ENCODE peak calls at places on chromosome 5, in ten cellular contexts. F is gastrocnemius medialis, A is uterus, N is lower lobe of right lung, Z is heart left ventricle, C is HCT116, G is psoas muscle, D is Peyer's patch, P is cardiac muscle cell, B is IMR-90. X is an unnamed sample. For H3K36me3, the result is how much of the 10 kb centered on the place peaks cover.

GRCh38 chr5:54701179-54701578 is 183.6 kb downstream of the SNX18 start:
- DNase-seq in F (no peak), A (peak), N (peak), Z (no peak), C (peak), G (no peak), D (no peak), P (peak), B (peak), X (peak)

GRCh38 chr5:180785151-180785781 is 17.3 kb downstream of the MGAT1 start:
- DNase-seq in F (no peak), A (no peak), N (no peak), Z (no peak), C (no peak), G (no peak), D (peak), P (no peak), B (peak), X (peak)

GRCh38 chr5:41457094-41457493 is 53.3 kb downstream of the PLCXD3 start:
- DNase-seq in F (no peak), A (no peak), N (no peak), Z (peak), C (no peak), G (no peak), D (no peak), P (no peak), B (no peak), X (no peak)

GRCh38 chr5:121968910-121969607 is 7.3 kb downstream of the SRFBP1 start:
- DNase-seq in F (no peak), A (no peak), N (no peak), Z (no peak), C (peak), G (no peak), D (no peak), P (peak), B (peak), X (peak)

GRCh38 chr5:88602584-88602983 is 280.4 kb downstream of the MEF2C start:
- DNase-seq in F (no peak), A (no peak), N (no peak), Z (no peak), C (peak), G (no peak), D (no peak), P (no peak), B (no peak), X (no peak)

GRCh38 chr5:20974423-20974822 is 986.4 kb upstream of the CDH18 start:
- DNase-seq in F (no peak), A (no peak), N (no peak), Z (no peak), C (no peak), G (no peak), D (no peak), P (no peak), B (no peak), X (peak)

GRCh38 chr5:878125-878524 is 14.5 kb downstream of the BRD9 start:
- DNase-seq in F (no peak), A (no peak), N (no peak), Z (no peak), C (no peak), G (no peak), D (no peak), P (no peak), B (no peak), X (no peak)

GRCh38 chr5:45060686-45061085 is 251.9 kb downstream of the MRPS30 start:
- DNase-seq in F (no peak), A (no peak), N (no peak), Z (no peak), C (no peak), G (no peak), D (no peak), P (no peak), B (no peak), X (no peak)

GRCh38 chr5:148740966-148741742 is 85.3 kb upstream of the ADRB2 start:
- DNase-seq in F (peak), A (no peak), N (no peak), Z (no peak), C (peak), G (no peak), D (no peak), P (peak), B (peak), X (peak)

GRCh38 chr5:84032404-84032803 is 311.7 kb upstream of the HAPLN1 start:
- DNase-seq in F (no peak), A (no peak), N (no peak), Z (no peak), C (no peak), G (no peak), D (no peak), P (peak), B (peak), X (no peak)

GRCh38 chr5:166441-167372 is 24.6 kb upstream of the LRRC14B start:
- DNase-seq in F (no peak), A (no peak), N (peak), Z (no peak), C (no peak), G (peak), D (peak), P (no peak), B (no peak), X (no peak)

GRCh38 chr5:154972476-154973080 is 31.7 kb downstream of the MRPL22 start:
- DNase-seq in F (no peak), A (no peak), N (no peak), Z (peak), C (peak), G (no peak), D (no peak), P (peak), B (peak), X (peak)

GRCh38 chr5:168311061-168311566 is 19.7 kb downstream of the WWC1 start:
- DNase-seq in F (no peak), A (no peak), N (no peak), Z (no peak), C (no peak), G (no peak), D (no peak), P (no peak), B (no peak), X (no peak)

GRCh38 chr5:86337667-86338460 is 279.9 kb upstream of the COX7C start:
- DNase-seq in F (no peak), A (no peak), N (no peak), Z (no peak), C (no peak), G (no peak), D (no peak), P (no peak), B (no peak), X (no peak)

GRCh38 chr5:17317499-17317898 is 100.1 kb downstream of the BASP1 start:
- DNase-seq in F (no peak), A (no peak), N (no peak), Z (no peak), C (no peak), G (no peak), D (no peak), P (no peak), B (no peak), X (no peak)

GRCh38 chr5:169945831-169946261 is 34.4 kb downstream of the INSYN2B start:
- DNase-seq in F (no peak), A (no peak), N (peak), Z (peak), C (no peak), G (no peak), D (no peak), P (peak), B (peak), X (peak)

GRCh38 chr5:116415182-116415581 is 159.4 kb downstream of the SEMA6A start:
- DNase-seq in F (no peak), A (no peak), N (no peak), Z (no peak), C (no peak), G (no peak), D (no peak), P (no peak), B (no peak), X (no peak)

GRCh38 chr5:54905942-54906537 is 79.4 kb downstream of the ESM1 start:
- DNase-seq in F (no peak), A (peak), N (peak), Z (peak), C (peak), G (peak), D (no peak), P (peak), B (peak), X (peak)

GRCh38 chr5:80389575-80389974 is 18.3 kb upstream of the ZFYVE16 start:
- DNase-seq in F (peak), A (no peak), N (peak), Z (peak), C (no peak), G (peak), D (no peak), P (no peak), B (no peak), X (no peak)

GRCh38 chr5:134026521-134027202 is 21.9 kb upstream of the VDAC1 start:
- DNase-seq in F (peak), A (no peak), N (no peak), Z (no peak), C (peak), G (no peak), D (peak), P (peak), B (peak), X (peak)

DNA sequence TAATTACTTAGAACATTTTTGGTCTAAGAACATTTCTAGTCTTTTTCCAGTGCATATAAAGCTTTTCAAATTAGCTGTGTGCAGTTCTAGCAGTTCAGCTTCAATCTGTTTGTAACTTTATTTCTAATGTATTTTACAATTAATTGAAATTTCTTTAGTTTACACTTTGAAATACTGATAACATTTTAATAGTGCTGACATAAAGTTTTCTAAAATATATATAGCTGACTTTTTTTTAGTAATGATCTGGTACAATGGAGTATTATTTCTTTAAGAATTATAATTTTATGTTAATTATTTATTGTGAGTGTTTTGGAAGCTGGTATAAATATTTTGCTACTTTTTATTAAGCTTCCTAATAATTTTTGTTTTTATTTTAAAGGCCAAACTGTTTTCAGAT is 43.3 kb downstream of the CCNH start:
- DNase-seq in F (no peak), A (no peak), N (no peak), Z (no peak), C (no peak), G (no peak), D (no peak), P (no peak), B (no peak), X (no peak)
- H3K36me3 ChIP-seq in F (under half), A (under half), N (half or more), Z (half or more), C (under half), G (half or more), D (under half), P (under half), B (under half), X (under half)

GRCh38 chr5:158676642-158677489 is 422.9 kb downstream of the EBF1 start:
- DNase-seq in F (no peak), A (no peak), N (no peak), Z (no peak), C (no peak), G (no peak), D (no peak), P (no peak), B (no peak), X (no peak)
- TF ChIP-seq CTCF in F (no peak), A (no peak), N (no peak), Z (no peak), C (no peak), G (no peak), D (no peak), P (no peak), B (no peak), X (no peak)

GRCh38 chr5:132812949-132813598 is at the start of gene SOWAHA:
- DNase-seq in F (no peak), A (no peak), N (no peak), Z (no peak), C (no peak), G (no peak), D (peak), P (no peak), B (no peak), X (no peak)

GRCh38 chr5:132815454-132815853 is 2.4 kb downstream of the SOWAHA start:
- DNase-seq in F (no peak), A (no peak), N (no peak), Z (no peak), C (no peak), G (no peak), D (no peak), P (no peak), B (peak), X (no peak)

GRCh38 chr5:132816083-132816482 is 3.0 kb downstream of the SOWAHA start:
- DNase-seq in F (no peak), A (no peak), N (no peak), Z (no peak), C (no peak), G (no peak), D (no peak), P (no peak), B (no peak), X (no peak)

GRCh38 chr5:132813599-132814440 is 718 bp downstream of the SOWAHA start:
- DNase-seq in F (no peak), A (no peak), N (no peak), Z (no peak), C (no peak), G (no peak), D (peak), P (no peak), B (no peak), X (no peak)

DNA sequence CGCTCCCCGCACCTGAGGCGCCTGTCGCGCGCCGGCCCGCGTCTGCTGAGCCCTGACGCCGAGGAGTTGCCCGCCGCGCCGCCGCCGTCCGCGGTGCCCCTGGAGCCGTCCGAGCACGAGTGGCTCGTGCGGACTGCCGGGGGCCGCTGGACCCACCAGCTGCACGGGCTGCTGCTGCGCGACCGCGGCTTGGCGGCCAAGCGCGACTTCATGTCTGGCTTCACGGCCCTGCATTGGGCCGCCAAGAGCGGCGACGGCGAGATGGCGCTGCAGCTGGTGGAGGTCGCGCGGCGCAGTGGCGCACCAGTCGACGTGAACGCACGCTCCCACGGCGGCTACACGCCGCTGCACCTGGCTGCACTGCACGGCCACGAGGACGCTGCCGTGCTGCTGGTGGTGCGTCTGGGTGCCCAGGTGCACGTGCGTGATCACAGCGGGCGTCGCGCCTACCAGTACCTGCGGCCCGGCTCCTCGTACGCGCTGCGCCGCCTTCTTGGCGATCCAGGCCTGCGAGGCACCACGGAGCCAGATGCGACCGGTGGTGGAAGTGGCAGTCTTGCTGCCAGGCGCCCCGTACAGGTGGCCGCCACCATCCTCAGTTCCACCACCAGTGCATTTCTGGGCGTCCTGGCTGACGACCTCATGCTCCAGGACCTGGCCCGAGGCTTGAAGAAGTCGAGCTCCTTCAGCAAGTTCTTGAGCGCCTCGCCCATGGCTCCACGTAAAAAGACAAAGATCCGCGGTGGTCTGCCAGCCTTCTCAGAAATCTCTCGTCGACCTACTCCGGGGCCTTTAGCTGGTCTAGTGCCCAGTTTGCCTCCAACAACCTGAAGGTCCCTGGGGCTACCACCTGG is 1.6 kb downstream of the SOWAHA start:
- DNase-seq in F (no peak), A (no peak), N (no peak), Z (no peak), C (no peak), G (no peak), D (no peak), P (no peak), B (no peak), X (no peak)
- H3K4me3 ChIP-seq in F (peak), A (no peak), N (peak), Z (peak), C (no peak), G (peak), D (peak), P (no peak), B (no peak), X (peak)

DNA sequence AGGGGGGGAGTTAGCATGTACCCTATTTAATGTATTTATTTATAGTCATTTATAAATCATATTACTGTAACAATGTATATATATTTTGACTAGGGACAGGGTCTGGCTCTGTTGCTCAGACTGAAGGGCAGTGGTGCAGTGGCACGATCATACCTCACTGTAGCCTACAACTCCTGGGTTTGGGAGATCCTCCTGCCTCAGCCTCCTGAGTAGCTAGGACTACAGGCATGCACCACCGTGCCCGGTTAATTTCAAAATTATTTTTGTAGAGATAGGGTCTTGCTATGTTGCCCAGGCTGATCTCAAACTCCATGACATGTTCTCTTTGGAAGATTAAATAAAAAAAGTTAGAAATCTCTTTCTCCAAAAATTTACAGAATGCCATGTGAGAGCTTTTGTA is 52.8 kb downstream of the ARHGEF28 start:
- DNase-seq in F (no peak), A (no peak), N (no peak), Z (no peak), C (no peak), G (no peak), D (no peak), P (no peak), B (no peak), X (no peak)
- H3K36me3 ChIP-seq in F (under half), A (under half), N (under half), Z (under half), C (under half), G (under half), D (under half), P (under half), B (under half), X (under half)

DNA sequence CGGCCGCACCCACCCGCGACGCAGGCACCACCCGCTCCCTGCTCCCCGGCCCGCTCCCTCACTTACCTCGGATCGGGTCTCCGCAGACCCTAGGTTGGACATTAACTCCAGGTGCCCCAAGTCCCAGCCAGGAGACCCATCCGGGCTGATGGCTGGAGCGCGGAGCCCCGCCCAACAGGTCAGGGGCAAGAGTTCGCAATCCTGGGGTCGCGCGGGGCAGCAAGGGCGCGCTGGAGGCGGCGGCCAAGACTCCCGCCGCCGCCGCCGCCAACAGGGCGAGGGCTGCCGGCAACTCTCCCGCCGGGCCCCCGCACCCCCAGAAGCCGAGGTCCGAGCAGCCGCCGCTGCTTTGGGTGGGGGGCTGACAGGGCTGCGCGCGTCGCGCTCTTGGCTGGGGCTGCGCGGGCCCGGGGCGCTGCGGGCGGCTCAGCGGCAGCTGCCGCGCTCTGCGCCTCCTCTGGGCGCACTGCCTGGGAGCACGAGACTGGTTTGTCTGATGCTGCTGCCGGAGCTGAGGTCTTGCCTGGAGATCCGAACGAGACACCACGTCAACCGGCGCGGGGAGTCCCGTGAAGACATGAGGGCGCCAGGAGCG is 303 bp downstream of the GDNF start:
- DNase-seq in F (peak), A (peak), N (no peak), Z (peak), C (no peak), G (peak), D (no peak), P (peak), B (peak), X (no peak)
- TF ChIP-seq CTCF in F (peak), A (no peak), N (no peak), Z (no peak), C (no peak), G (no peak), D (no peak), P (no peak), B (peak), X (no peak)

GRCh38 chr5:74864823-74865222 is 1.4 kb downstream of the FAM169A start:
- DNase-seq in F (no peak), A (no peak), N (no peak), Z (no peak), C (no peak), G (no peak), D (no peak), P (peak), B (no peak), X (peak)
- H3K4me3 ChIP-seq in F (no peak), A (no peak), N (no peak), Z (no peak), C (peak), G (no peak), D (no peak), P (peak), B (no peak), X (peak)

DNA sequence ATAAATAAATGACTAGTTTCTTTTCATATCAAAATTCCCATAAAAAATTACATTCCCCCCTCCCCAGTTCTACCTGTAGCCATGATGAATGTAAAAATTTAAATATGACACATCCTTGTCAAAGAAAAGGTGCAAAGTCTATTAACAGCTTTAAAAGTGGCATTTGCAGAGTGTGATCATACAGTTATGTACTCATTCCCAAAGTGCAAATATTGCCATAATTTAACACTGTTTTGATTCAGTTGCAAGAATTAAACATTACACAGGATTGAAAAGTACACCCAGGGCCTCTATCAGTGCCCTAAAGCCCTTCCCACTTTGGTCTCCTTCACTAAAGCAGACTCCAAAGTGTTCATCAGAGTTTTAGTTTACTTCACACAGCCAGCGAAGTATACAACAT is 51.8 kb downstream of the RNF145 start:
- DNase-seq in F (no peak), A (no peak), N (no peak), Z (no peak), C (no peak), G (no peak), D (no peak), P (no peak), B (no peak), X (no peak)
- H3K36me3 ChIP-seq in F (under half), A (under half), N (half or more), Z (half or more), C (under half), G (half or more), D (under half), P (under half), B (under half), X (under half)

GRCh38 chr5:59385700-59386099 is 507.8 kb downstream of the PDE4D start:
- DNase-seq in F (no peak), A (no peak), N (no peak), Z (no peak), C (no peak), G (no peak), D (no peak), P (no peak), B (no peak), X (no peak)

GRCh38 chr5:59380350-59380951 is 513.1 kb downstream of the PDE4D start:
- DNase-seq in F (no peak), A (no peak), N (no peak), Z (no peak), C (peak), G (no peak), D (no peak), P (peak), B (peak), X (peak)
- TF ChIP-seq CTCF in F (peak), A (peak), N (peak), Z (peak), C (peak), G (peak), D (peak), P (peak), B (peak), X (peak)

GRCh38 chr5:67875637-67876036 is 339.9 kb upstream of the PIK3R1 start:
- DNase-seq in F (no peak), A (no peak), N (no peak), Z (no peak), C (no peak), G (no peak), D (no peak), P (no peak), B (no peak), X (no peak)
- H3K4me3 ChIP-seq in F (no peak), A (no peak), N (no peak), Z (no peak), C (no peak), G (no peak), D (no peak), P (no peak), B (no peak), X (no peak)

X was measured in bronchial epithelial cell.